ENCODE peak calls at places on chromosomes 7 and 10, in ten cellular contexts. One of them, this sample, is unnamed.

GRCh38 chr10:78512205-78512550 is 478.5 kb downstream of the RPS24 start:
- DNase-seq in hepatocyte: no peak
- DNase-seq in left cardiac atrium: no peak
- DNase-seq in stimulated activated CD4-positive, alpha-beta T cell treated with anti-CD3 and anti-CD28 coated beads, Interleukin-2, amount 100 ng/mL, for 48 hours: no peak
- DNase-seq in right cardiac atrium: peak
- DNase-seq in HCT116: no peak
- DNase-seq in activated CD4-positive, CD25-positive, alpha-beta regulatory T cell: no peak
- DNase-seq in HT-29: no peak
- DNase-seq in T-helper 1 cell: no peak
- DNase-seq in upper lobe of right lung: no peak
- DNase-seq in this sample: no peak

GRCh38 chr10:88062798-88063472 is 199.5 kb downstream of the PTEN start:
- DNase-seq in activated CD4-positive, CD25-positive, alpha-beta regulatory T cell: no peak
- DNase-seq in left cardiac atrium: no peak
- DNase-seq in upper lobe of right lung: no peak
- DNase-seq in T-helper 1 cell: no peak
- DNase-seq in HT-29: peak
- DNase-seq in HCT116: no peak
- DNase-seq in stimulated activated CD4-positive, alpha-beta T cell treated with anti-CD3 and anti-CD28 coated beads, Interleukin-2, amount 100 ng/mL, for 48 hours: no peak
- DNase-seq in hepatocyte: no peak
- DNase-seq in right cardiac atrium: no peak
- DNase-seq in this sample: no peak

GRCh38 chr10:4770766-4771553 is 55.0 kb upstream of the AKR1E2 start:
- DNase-seq in left cardiac atrium: no peak
- DNase-seq in stimulated activated CD4-positive, alpha-beta T cell treated with anti-CD3 and anti-CD28 coated beads, Interleukin-2, amount 100 ng/mL, for 48 hours: no peak
- DNase-seq in HCT116: peak
- DNase-seq in T-helper 1 cell: no peak
- DNase-seq in hepatocyte: peak
- DNase-seq in right cardiac atrium: no peak
- DNase-seq in upper lobe of right lung: no peak
- DNase-seq in HT-29: peak
- DNase-seq in activated CD4-positive, CD25-positive, alpha-beta regulatory T cell: no peak
- DNase-seq in this sample: no peak

GRCh38 chr7:120684463-120684862 is 173.5 kb downstream of the TSPAN12 start:
- DNase-seq in hepatocyte: no peak
- DNase-seq in upper lobe of right lung: no peak
- DNase-seq in stimulated activated CD4-positive, alpha-beta T cell treated with anti-CD3 and anti-CD28 coated beads, Interleukin-2, amount 100 ng/mL, for 48 hours: no peak
- DNase-seq in activated CD4-positive, CD25-positive, alpha-beta regulatory T cell: no peak
- DNase-seq in T-helper 1 cell: no peak
- DNase-seq in HT-29: no peak
- DNase-seq in right cardiac atrium: no peak
- DNase-seq in left cardiac atrium: no peak
- DNase-seq in HCT116: no peak
- DNase-seq in this sample: no peak

GRCh38 chr10:35751347-35751746 is 109.3 kb upstream of the FZD8 start:
- DNase-seq in activated CD4-positive, CD25-positive, alpha-beta regulatory T cell: no peak
- DNase-seq in hepatocyte: no peak
- DNase-seq in left cardiac atrium: no peak
- DNase-seq in right cardiac atrium: no peak
- DNase-seq in HT-29: no peak
- DNase-seq in HCT116: no peak
- DNase-seq in upper lobe of right lung: no peak
- DNase-seq in T-helper 1 cell: no peak
- DNase-seq in stimulated activated CD4-positive, alpha-beta T cell treated with anti-CD3 and anti-CD28 coated beads, Interleukin-2, amount 100 ng/mL, for 48 hours: no peak
- DNase-seq in this sample: no peak

GRCh38 chr10:87660484-87661133 is 931 bp downstream of the PAPSS2 start:
- DNase-seq in right cardiac atrium: peak
- DNase-seq in HT-29: peak
- DNase-seq in HCT116: no peak
- DNase-seq in activated CD4-positive, CD25-positive, alpha-beta regulatory T cell: no peak
- DNase-seq in stimulated activated CD4-positive, alpha-beta T cell treated with anti-CD3 and anti-CD28 coated beads, Interleukin-2, amount 100 ng/mL, for 48 hours: no peak
- DNase-seq in left cardiac atrium: peak
- DNase-seq in upper lobe of right lung: no peak
- DNase-seq in hepatocyte: peak
- DNase-seq in T-helper 1 cell: no peak
- DNase-seq in this sample: no peak

GRCh38 chr10:22476601-22477364 is 131.5 kb downstream of the SPAG6 start:
- DNase-seq in HCT116: no peak
- DNase-seq in T-helper 1 cell: no peak
- DNase-seq in stimulated activated CD4-positive, alpha-beta T cell treated with anti-CD3 and anti-CD28 coated beads, Interleukin-2, amount 100 ng/mL, for 48 hours: no peak
- DNase-seq in activated CD4-positive, CD25-positive, alpha-beta regulatory T cell: no peak
- DNase-seq in left cardiac atrium: no peak
- DNase-seq in HT-29: no peak
- DNase-seq in upper lobe of right lung: no peak
- DNase-seq in right cardiac atrium: no peak
- DNase-seq in hepatocyte: peak
- DNase-seq in this sample: no peak

GRCh38 chr7:117269417-117269816 is 53.4 kb downstream of the WNT2 start:
- DNase-seq in left cardiac atrium: no peak
- DNase-seq in upper lobe of right lung: no peak
- DNase-seq in T-helper 1 cell: no peak
- DNase-seq in HCT116: peak
- DNase-seq in HT-29: no peak
- DNase-seq in activated CD4-positive, CD25-positive, alpha-beta regulatory T cell: no peak
- DNase-seq in stimulated activated CD4-positive, alpha-beta T cell treated with anti-CD3 and anti-CD28 coated beads, Interleukin-2, amount 100 ng/mL, for 48 hours: no peak
- DNase-seq in hepatocyte: no peak
- DNase-seq in right cardiac atrium: no peak
- DNase-seq in this sample: no peak

GRCh38 chr7:101402081-101402779 is 39.6 kb downstream of the COL26A1 start:
- DNase-seq in T-helper 1 cell: no peak
- DNase-seq in stimulated activated CD4-positive, alpha-beta T cell treated with anti-CD3 and anti-CD28 coated beads, Interleukin-2, amount 100 ng/mL, for 48 hours: no peak
- DNase-seq in hepatocyte: peak
- DNase-seq in left cardiac atrium: no peak
- DNase-seq in HCT116: no peak
- DNase-seq in right cardiac atrium: no peak
- DNase-seq in activated CD4-positive, CD25-positive, alpha-beta regulatory T cell: no peak
- DNase-seq in HT-29: no peak
- DNase-seq in upper lobe of right lung: no peak
- DNase-seq in this sample: no peak

GRCh38 chr7:14936530-14936929 is 34.0 kb upstream of the DGKB start:
- DNase-seq in left cardiac atrium: no peak
- DNase-seq in activated CD4-positive, CD25-positive, alpha-beta regulatory T cell: no peak
- DNase-seq in right cardiac atrium: no peak
- DNase-seq in stimulated activated CD4-positive, alpha-beta T cell treated with anti-CD3 and anti-CD28 coated beads, Interleukin-2, amount 100 ng/mL, for 48 hours: no peak
- DNase-seq in HCT116: no peak
- DNase-seq in T-helper 1 cell: no peak
- DNase-seq in upper lobe of right lung: no peak
- DNase-seq in hepatocyte: peak
- DNase-seq in HT-29: peak
- DNase-seq in this sample: no peak

GRCh38 chr10:86361134-86362128 is 5.2 kb downstream of the GRID1 start:
- DNase-seq in right cardiac atrium: no peak
- DNase-seq in HT-29: no peak
- DNase-seq in T-helper 1 cell: no peak
- DNase-seq in hepatocyte: no peak
- DNase-seq in left cardiac atrium: no peak
- DNase-seq in stimulated activated CD4-positive, alpha-beta T cell treated with anti-CD3 and anti-CD28 coated beads, Interleukin-2, amount 100 ng/mL, for 48 hours: no peak
- DNase-seq in upper lobe of right lung: peak
- DNase-seq in activated CD4-positive, CD25-positive, alpha-beta regulatory T cell: no peak
- DNase-seq in HCT116: no peak
- DNase-seq in this sample: no peak

GRCh38 chr10:8037941-8038894 is 16.3 kb upstream of the GATA3 start:
- DNase-seq in right cardiac atrium: no peak
- DNase-seq in T-helper 1 cell: no peak
- DNase-seq in upper lobe of right lung: no peak
- DNase-seq in HT-29: no peak
- DNase-seq in left cardiac atrium: no peak
- DNase-seq in stimulated activated CD4-positive, alpha-beta T cell treated with anti-CD3 and anti-CD28 coated beads, Interleukin-2, amount 100 ng/mL, for 48 hours: no peak
- DNase-seq in hepatocyte: no peak
- DNase-seq in HCT116: no peak
- DNase-seq in activated CD4-positive, CD25-positive, alpha-beta regulatory T cell: no peak
- DNase-seq in this sample: no peak

GRCh38 chr7:1592299-1592842 is 22.5 kb upstream of the PSMG3 start:
- DNase-seq in right cardiac atrium: peak
- DNase-seq in T-helper 1 cell: no peak
- DNase-seq in HT-29: no peak
- DNase-seq in activated CD4-positive, CD25-positive, alpha-beta regulatory T cell: no peak
- DNase-seq in HCT116: no peak
- DNase-seq in left cardiac atrium: no peak
- DNase-seq in stimulated activated CD4-positive, alpha-beta T cell treated with anti-CD3 and anti-CD28 coated beads, Interleukin-2, amount 100 ng/mL, for 48 hours: no peak
- DNase-seq in hepatocyte: no peak
- DNase-seq in upper lobe of right lung: no peak
- DNase-seq in this sample: no peak

GRCh38 chr10:5876181-5876768 is 13.4 kb downstream of the ANKRD16 start:
- DNase-seq in upper lobe of right lung: no peak
- DNase-seq in T-helper 1 cell: no peak
- DNase-seq in stimulated activated CD4-positive, alpha-beta T cell treated with anti-CD3 and anti-CD28 coated beads, Interleukin-2, amount 100 ng/mL, for 48 hours: no peak
- DNase-seq in hepatocyte: no peak
- DNase-seq in right cardiac atrium: no peak
- DNase-seq in left cardiac atrium: no peak
- DNase-seq in HCT116: no peak
- DNase-seq in activated CD4-positive, CD25-positive, alpha-beta regulatory T cell: no peak
- DNase-seq in HT-29: no peak
- DNase-seq in this sample: no peak

GRCh38 chr7:23055582-23056178 is 41.8 kb upstream of the HYCC1 start:
- DNase-seq in activated CD4-positive, CD25-positive, alpha-beta regulatory T cell: no peak
- DNase-seq in stimulated activated CD4-positive, alpha-beta T cell treated with anti-CD3 and anti-CD28 coated beads, Interleukin-2, amount 100 ng/mL, for 48 hours: peak
- DNase-seq in T-helper 1 cell: no peak
- DNase-seq in upper lobe of right lung: no peak
- DNase-seq in left cardiac atrium: no peak
- DNase-seq in HCT116: peak
- DNase-seq in right cardiac atrium: no peak
- DNase-seq in HT-29: peak
- DNase-seq in hepatocyte: peak
- DNase-seq in this sample: no peak

GRCh38 chr7:153430931-153431330 is 621.3 kb upstream of the DPP6 start:
- DNase-seq in HT-29: no peak
- DNase-seq in T-helper 1 cell: no peak
- DNase-seq in upper lobe of right lung: no peak
- DNase-seq in right cardiac atrium: no peak
- DNase-seq in activated CD4-positive, CD25-positive, alpha-beta regulatory T cell: no peak
- DNase-seq in left cardiac atrium: no peak
- DNase-seq in hepatocyte: no peak
- DNase-seq in HCT116: no peak
- DNase-seq in stimulated activated CD4-positive, alpha-beta T cell treated with anti-CD3 and anti-CD28 coated beads, Interleukin-2, amount 100 ng/mL, for 48 hours: no peak
- DNase-seq in this sample: no peak

GRCh38 chr7:135756191-135756590 is 7.6 kb upstream of the FAM180A start:
- DNase-seq in HT-29: no peak
- DNase-seq in left cardiac atrium: no peak
- DNase-seq in hepatocyte: no peak
- DNase-seq in T-helper 1 cell: no peak
- DNase-seq in upper lobe of right lung: no peak
- DNase-seq in HCT116: no peak
- DNase-seq in stimulated activated CD4-positive, alpha-beta T cell treated with anti-CD3 and anti-CD28 coated beads, Interleukin-2, amount 100 ng/mL, for 48 hours: no peak
- DNase-seq in activated CD4-positive, CD25-positive, alpha-beta regulatory T cell: no peak
- DNase-seq in right cardiac atrium: no peak
- DNase-seq in this sample: no peak

GRCh38 chr10:43944742-43945730 is 296.4 kb upstream of the ZNF32 start:
- DNase-seq in hepatocyte: no peak
- DNase-seq in T-helper 1 cell: no peak
- DNase-seq in HT-29: no peak
- DNase-seq in right cardiac atrium: no peak
- DNase-seq in activated CD4-positive, CD25-positive, alpha-beta regulatory T cell: no peak
- DNase-seq in upper lobe of right lung: peak
- DNase-seq in left cardiac atrium: no peak
- DNase-seq in stimulated activated CD4-positive, alpha-beta T cell treated with anti-CD3 and anti-CD28 coated beads, Interleukin-2, amount 100 ng/mL, for 48 hours: no peak
- DNase-seq in HCT116: no peak
- DNase-seq in this sample: no peak

GRCh38 chr7:116593359-116594075 is 68.7 kb downstream of the CAV1 start:
- DNase-seq in left cardiac atrium: no peak
- DNase-seq in T-helper 1 cell: no peak
- DNase-seq in activated CD4-positive, CD25-positive, alpha-beta regulatory T cell: no peak
- DNase-seq in stimulated activated CD4-positive, alpha-beta T cell treated with anti-CD3 and anti-CD28 coated beads, Interleukin-2, amount 100 ng/mL, for 48 hours: no peak
- DNase-seq in hepatocyte: no peak
- DNase-seq in HT-29: no peak
- DNase-seq in upper lobe of right lung: no peak
- DNase-seq in right cardiac atrium: no peak
- DNase-seq in HCT116: no peak
- DNase-seq in this sample: no peak

This sample was measured in NCI-H524 treated with DMSO at 0.1 percent for 48 hours.